ENCODE peak calls at places on chromosomes 5 and 9, in five cellular contexts. A is GM12865, F is RWPE1, M is SJSA1, J is anterior cingulate cortex. L is an unnamed sample.

GRCh38 chr9:114280636-114281315 is 42.1 kb upstream of the ORM1 start:
- DNase-seq in A (no peak), F (no peak), M (peak; percentile 39), J (no peak), L (no peak)

GRCh38 chr9:109759584-109759983 is 20.4 kb upstream of the PALM2AKAP2 start:
- DNase-seq in A (no peak), F (no peak), M (no peak), J (no peak), L (no peak)

GRCh38 chr5:36066001-36066539 is 612 bp downstream of the UGT3A2 start:
- DNase-seq in A (no peak), F (no peak), M (no peak), J (no peak), L (no peak)

GRCh38 chr9:27248702-27249101 is 48.2 kb downstream of the EQTN start:
- DNase-seq in A (no peak), F (no peak), M (no peak), J (no peak), L (no peak)

GRCh38 chr9:13427587-13427986 is 148.1 kb upstream of the MPDZ start:
- DNase-seq in A (peak; percentile 37), F (peak; percentile 34), M (no peak), J (no peak), L (peak; percentile 44)

GRCh38 chr9:120730661-120731514 is 16.6 kb upstream of the MEGF9 start:
- DNase-seq in A (peak; percentile 57), F (peak; percentile 67), M (no peak), J (no peak), L (peak; percentile 98)

GRCh38 chr5:158599132-158599531 is 500.6 kb downstream of the EBF1 start:
- DNase-seq in A (no peak), F (no peak), M (no peak), J (no peak), L (no peak)

GRCh38 chr5:168057905-168058304 is 233.5 kb upstream of the WWC1 start:
- DNase-seq in A (no peak), F (no peak), M (no peak), J (no peak), L (peak; percentile 4)

GRCh38 chr5:87069974-87070608 is 197.6 kb upstream of the RASA1 start:
- DNase-seq in A (peak; percentile 66), F (peak; percentile 55), M (peak; percentile 48), J (no peak), L (peak; percentile 69)

GRCh38 chr9:95516736-95517558 is at the start of gene PTCH1:
- DNase-seq in A (no peak), F (peak; percentile 65), M (peak; percentile 97), J (no peak), L (peak; percentile 29)

GRCh38 chr9:81002242-81002641 is 687.1 kb downstream of the TLE1 start:
- DNase-seq in A (peak; percentile 11), F (no peak), M (no peak), J (no peak), L (no peak)

GRCh38 chr9:14497476-14497875 is 183.5 kb upstream of the NFIB start:
- DNase-seq in A (no peak), F (no peak), M (no peak), J (no peak), L (no peak)

GRCh38 chr5:62977641-62978040 is 399.0 kb downstream of the LRRC70 start:
- DNase-seq in A (no peak), F (no peak), M (no peak), J (no peak), L (no peak)

GRCh38 chr9:37840560-37841194 is 40.1 kb downstream of the DCAF10 start:
- DNase-seq in A (no peak), F (peak; percentile 20), M (peak; percentile 52), J (no peak), L (peak; percentile 46)

GRCh38 chr9:127838375-127839078 is 15.9 kb downstream of the ENG start:
- DNase-seq in A (no peak), F (peak; percentile 73), M (peak; percentile 92), J (no peak), L (peak; percentile 90)

GRCh38 chr5:3103241-3103855 is 351.9 kb upstream of the IRX2 start:
- DNase-seq in A (no peak), F (no peak), M (no peak), J (no peak), L (no peak)

GRCh38 chr5:137792291-137792690 is 38.1 kb upstream of the HNRNPA0 start:
- DNase-seq in A (no peak), F (no peak), M (no peak), J (no peak), L (peak; percentile 46)

GRCh38 chr5:139017624-139018023 is 142.5 kb upstream of the LRRTM2 start:
- DNase-seq in A (no peak), F (no peak), M (no peak), J (no peak), L (no peak)

GRCh38 chr5:177336112-177336511 is 15.4 kb downstream of the LMAN2 start:
- DNase-seq in A (no peak), F (no peak), M (peak; percentile 63), J (no peak), L (peak; percentile 69)

GRCh38 chr5:180390441-180391190 is 37.5 kb upstream of the GFPT2 start:
- DNase-seq in A (no peak), F (no peak), M (no peak), J (no peak), L (no peak)

GRCh38 chr9:37209431-37210386 is 89.3 kb downstream of the ZCCHC7 start:
- DNase-seq in A (peak; percentile 37), F (no peak), M (no peak), J (no peak), L (peak; percentile 10)

GRCh38 chr5:150065346-150065745 is 21.0 kb downstream of the CSF1R start:
- DNase-seq in A (no peak), F (no peak), M (peak; percentile 86), J (no peak), L (peak; percentile 30)

GRCh38 chr9:4442806-4443205 is 47.5 kb upstream of the SLC1A1 start:
- DNase-seq in A (no peak), F (no peak), M (no peak), J (no peak), L (no peak)

GRCh38 chr5:107887181-107887580 is 216.4 kb upstream of the EFNA5 start:
- DNase-seq in A (no peak), F (no peak), M (no peak), J (no peak), L (no peak)

GRCh38 chr5:149429839-149430721 is 51.0 kb upstream of the IL17B start:
- DNase-seq in A (peak; percentile 52), F (no peak), M (no peak), J (no peak), L (no peak)